ENCODE peak calls at places on chromosome X, in five cellular contexts. Z, M, G, C and E are unnamed samples.

GRCh38 chrX:47180346-47180745 is 13.3 kb upstream of the UBA1 start:
- DNase-seq in C (no peak), G (no peak), M (no peak), Z (no peak), E (no peak)

GRCh38 chrX:63513825-63514574 is 162.9 kb upstream of the SPIN4 start:
- DNase-seq in C (no peak), Z (no peak), M (no peak), G (no peak), E (no peak)

GRCh38 chrX:144275403-144275802 is 391.5 kb downstream of the UBE2NL start:
- DNase-seq in M (no peak), C (no peak), G (no peak), Z (no peak), E (no peak)

GRCh38 chrX:13473666-13474516 is 95.5 kb upstream of the EGFL6 start:
- DNase-seq in M (peak), G (no peak), Z (no peak), C (peak), E (no peak)

GRCh38 chrX:2516612-2517011 is 15.8 kb upstream of the DHRSX start:
- DNase-seq in C (peak), M (no peak), G (no peak), Z (no peak), E (no peak)

GRCh38 chrX:44828008-44828605 is 15.7 kb upstream of the DUSP21 start:
- DNase-seq in Z (no peak), C (no peak), G (peak), M (no peak), E (peak)

GRCh38 chrX:50704987-50705386 is 109.0 kb downstream of the SHROOM4 start:
- DNase-seq in G (no peak), M (no peak), Z (no peak), C (no peak), E (no peak)

GRCh38 chrX:46407753-46408130 is 137.5 kb downstream of the ZNF674 start:
- DNase-seq in C (no peak), G (no peak), M (peak), Z (no peak), E (no peak)

GRCh38 chrX:147948531-147948930 is 32.6 kb upstream of the FMR1NB start:
- DNase-seq in Z (no peak), C (no peak), M (no peak), G (no peak), E (no peak)

GRCh38 chrX:20547649-20548051 is 280.9 kb upstream of the RPS6KA3 start:
- DNase-seq in M (no peak), C (no peak), Z (no peak), G (no peak), E (peak)

GRCh38 chrX:13131511-13132137 is 87.2 kb upstream of the FAM9C start:
- DNase-seq in Z (no peak), G (no peak), C (no peak), M (no peak), E (no peak)

GRCh38 chrX:724256-724655 is 93.7 kb downstream of the SHOX start:
- DNase-seq in Z (no peak), C (no peak), G (no peak), M (no peak), E (no peak)

GRCh38 chrX:65689377-65689776 is 21.9 kb downstream of the MSN start:
- DNase-seq in G (no peak), M (no peak), Z (no peak), C (no peak), E (no peak)

GRCh38 chrX:23668335-23668734 is 1.0 kb downstream of the PRDX4 start:
- DNase-seq in M (no peak), Z (no peak), G (peak), C (no peak), E (no peak)

GRCh38 chrX:13179100-13179499 is 134.7 kb upstream of the FAM9C start:
- DNase-seq in Z (no peak), G (no peak), C (no peak), M (no peak), E (no peak)

GRCh38 chrX:13733506-13733905 is 914 bp downstream of the TRAPPC2 start:
- DNase-seq in C (no peak), Z (no peak), M (no peak), G (no peak), E (no peak)

GRCh38 chrX:88244066-88244465 is 503.0 kb upstream of the CPXCR1 start:
- DNase-seq in Z (peak), G (no peak), C (no peak), M (no peak), E (no peak)

GRCh38 chrX:28552322-28552721 is 34.9 kb upstream of the IL1RAPL1 start:
- DNase-seq in Z (no peak), C (no peak), M (no peak), G (no peak), E (no peak)

GRCh38 chrX:129876734-129877395 is 29.1 kb upstream of the UTP14A start:
- DNase-seq in M (no peak), Z (peak), C (no peak), G (no peak), E (no peak)

GRCh38 chrX:23548164-23548563 is 119.1 kb upstream of the PRDX4 start:
- DNase-seq in Z (no peak), C (no peak), G (no peak), M (no peak), E (no peak)

GRCh38 chrX:71577682-71578081 is 555 bp upstream of the GCNA start:
- DNase-seq in G (peak), C (no peak), M (no peak), Z (no peak), E (no peak)

GRCh38 chrX:9327747-9328145 is 137.1 kb upstream of the TBL1X start:
- DNase-seq in C (no peak), Z (no peak), G (no peak), M (no peak), E (no peak)

GRCh38 chrX:22534643-22535042 is 261.9 kb downstream of the CBLL2 start:
- DNase-seq in G (no peak), C (no peak), M (no peak), Z (no peak), E (no peak)

GRCh38 chrX:15838017-15838416 is 16.6 kb downstream of the AP1S2 start:
- DNase-seq in Z (no peak), G (peak), C (no peak), M (no peak), E (no peak)

GRCh38 chrX:40996886-40997530 is 88.2 kb upstream of the USP9X start:
- DNase-seq in M (no peak), Z (no peak), G (peak), C (no peak), E (no peak)

GRCh38 chrX:12026481-12026880 is 111.8 kb upstream of the FRMPD4 start:
- DNase-seq in Z (no peak), M (no peak), C (no peak), G (no peak), E (no peak)

GRCh38 chrX:21989415-21989814 is 42.7 kb upstream of the PHEX start:
- DNase-seq in Z (no peak), G (no peak), C (no peak), M (no peak), E (no peak)

GRCh38 chrX:54808109-54808604 is 612 bp downstream of the MAGED2 start:
- DNase-seq in Z (no peak), M (peak), C (peak), G (peak), E (no peak)

GRCh38 chrX:149512225-149512885 is 7.2 kb upstream of the IDS start:
- DNase-seq in G (peak), Z (no peak), M (no peak), C (peak), E (no peak)

GRCh38 chrX:120485562-120486520 is 16.7 kb upstream of the LAMP2 start:
- DNase-seq in Z (peak), G (peak), M (peak), C (peak), E (peak)
- TF ChIP-seq POLR2A in Z (peak), G (peak), M (peak), C (no peak), E (no peak)

GRCh38 chrX:136909706-136910564 is 29.4 kb upstream of the RBMX start:
- DNase-seq in C (peak), M (peak), Z (peak), G (peak), E (peak)
- TF ChIP-seq POLR2A in C (no peak), M (peak), Z (no peak), G (peak), E (peak)

GRCh38 chrX:48800574-48801280 is 1.1 kb upstream of the HDAC6 start:
- DNase-seq in C (no peak), M (peak), Z (no peak), G (peak), E (no peak)

GRCh38 chrX:48798318-48798717 is 3.5 kb upstream of the HDAC6 start:
- DNase-seq in Z (no peak), G (no peak), C (no peak), M (no peak), E (no peak)

GRCh38 chrX:48802089-48802812 is 384 bp downstream of the HDAC6 start:
- DNase-seq in C (peak), G (peak), M (peak), Z (peak), E (peak)

GRCh38 chrX:48802813-48803261 is 970 bp downstream of the HDAC6 start:
- DNase-seq in G (no peak), Z (no peak), M (no peak), C (no peak), E (no peak)

GRCh38 chrX:48801281-48802088 is at the start of gene HDAC6:
- DNase-seq in G (peak), Z (peak), M (peak), C (peak), E (peak)
- TF ChIP-seq POLR2A in G (peak), Z (no peak), M (no peak), C (no peak), E (peak)

GRCh38 chrX:135009838-135010237 is 12.5 kb downstream of the RTL8B start:
- DNase-seq in Z (no peak), G (no peak), M (no peak), C (no peak), E (no peak)

GRCh38 chrX:135009057-135009605 is 13.2 kb downstream of the RTL8B start:
- DNase-seq in C (no peak), M (no peak), G (no peak), Z (no peak), E (no peak)

GRCh38 chrX:134999469-134999868 is 8.7 kb downstream of the SMIM10 start:
- DNase-seq in G (peak), C (no peak), M (no peak), Z (no peak), E (no peak)

GRCh38 chrX:135000516-135000915 is 9.7 kb downstream of the SMIM10 start:
- DNase-seq in G (peak), C (no peak), Z (no peak), M (no peak), E (no peak)

GRCh38 chrX:135003876-135004623 is 13.3 kb downstream of the SMIM10 start:
- DNase-seq in M (peak), C (peak), G (peak), Z (peak), E (peak)
- TF ChIP-seq POLR2A in M (no peak), C (no peak), G (no peak), Z (no peak), E (no peak)